ENCODE peak calls at places on chromosome 12, in six cellular contexts. Q, H, T, A, U and X are unnamed samples. For H3K27me3, the result is how much of the 10 kb centered on the place peaks cover.

GRCh38 chr12:14059538-14059937 is 78.1 kb upstream of the GRIN2B start:
- DNase-seq in T (no peak), U (no peak), A (no peak), H (no peak), Q (no peak), X (no peak)

GRCh38 chr12:18578191-18578590 is 159.6 kb downstream of the PLCZ1 start:
- DNase-seq in T (no peak), A (no peak), H (no peak), Q (no peak), U (peak), X (no peak)

GRCh38 chr12:52891044-52891443 is 13.8 kb downstream of the KRT8 start:
- DNase-seq in U (no peak), T (no peak), H (no peak), A (no peak), Q (no peak), X (no peak)

GRCh38 chr12:103085541-103085940 is 128.1 kb downstream of the ASCL1 start:
- DNase-seq in A (no peak), H (no peak), T (no peak), U (no peak), Q (no peak), X (no peak)

GRCh38 chr12:124761056-124761455 is 102.6 kb downstream of the SCARB1 start:
- DNase-seq in U (no peak), A (no peak), T (no peak), H (no peak), Q (no peak), X (no peak)

GRCh38 chr12:127191124-127191523 is 1075.8 kb upstream of the TMEM132C start:
- DNase-seq in A (no peak), Q (peak), H (no peak), T (peak), U (peak), X (no peak)

GRCh38 chr12:122318607-122319311 is 52.5 kb upstream of the VPS33A start:
- DNase-seq in U (no peak), Q (no peak), T (peak), H (no peak), A (no peak), X (no peak)

GRCh38 chr12:119749666-119750065 is 81.7 kb downstream of the PRKAB1 start:
- DNase-seq in H (no peak), T (peak), Q (no peak), A (no peak), U (no peak), X (no peak)

GRCh38 chr12:124906606-124907261 is 7.7 kb downstream of the UBC start:
- DNase-seq in A (peak), H (peak), Q (peak), U (no peak), T (peak), X (peak)

GRCh38 chr12:32365473-32366064 is 33.8 kb upstream of the FGD4 start:
- DNase-seq in Q (peak), A (peak), U (peak), H (no peak), T (peak), X (peak)

GRCh38 chr12:71551529-71551928 is 111.9 kb downstream of the LGR5 start:
- DNase-seq in H (no peak), A (no peak), T (peak), Q (no peak), U (no peak), X (no peak)

GRCh38 chr12:11694528-11694927 is 45.1 kb downstream of the ETV6 start:
- DNase-seq in H (no peak), Q (no peak), A (no peak), T (no peak), U (no peak), X (no peak)

GRCh38 chr12:71477609-71478008 is 38.0 kb downstream of the LGR5 start:
- DNase-seq in Q (no peak), U (no peak), A (no peak), T (no peak), H (no peak), X (no peak)

GRCh38 chr12:23006413-23006812 is 381.4 kb downstream of the ETNK1 start:
- DNase-seq in T (no peak), A (no peak), H (no peak), U (no peak), Q (no peak), X (no peak)

GRCh38 chr12:122082621-122083356 is 4.2 kb downstream of the MLXIP start:
- DNase-seq in Q (no peak), U (no peak), H (no peak), T (no peak), A (no peak), X (no peak)

GRCh38 chr12:77064891-77065360 is 443 bp downstream of the E2F7 start:
- DNase-seq in A (no peak), Q (no peak), T (peak), H (no peak), U (no peak), X (no peak)

GRCh38 chr12:32727237-32727636 is 28.5 kb downstream of the YARS2 start:
- DNase-seq in Q (no peak), A (no peak), T (no peak), U (no peak), H (no peak), X (no peak)

GRCh38 chr12:109131522-109132050 is 15.2 kb downstream of the ACACB start:
- DNase-seq in U (no peak), H (peak), T (no peak), Q (no peak), A (no peak), X (no peak)

GRCh38 chr12:66446276-66446675 is 144.0 kb downstream of the HELB start:
- DNase-seq in U (no peak), H (no peak), T (no peak), A (no peak), Q (no peak), X (no peak)

GRCh38 chr12:49055092-49055491 is 5.5 kb downstream of the KMT2D start:
- DNase-seq in T (no peak), Q (no peak), H (no peak), A (no peak), U (no peak), X (no peak)

GRCh38 chr12:78096909-78097597 is 266.4 kb downstream of the NAV3 start:
- DNase-seq in U (no peak), T (peak), A (no peak), Q (no peak), H (no peak), X (no peak)

GRCh38 chr12:13472690-13473089 is 276.2 kb downstream of the EMP1 start:
- DNase-seq in T (no peak), H (no peak), U (no peak), Q (no peak), A (no peak), X (no peak)

GRCh38 chr12:117658226-117658625 is 296.8 kb upstream of the NOS1 start:
- DNase-seq in H (no peak), Q (no peak), T (no peak), U (no peak), A (no peak), X (no peak)

GRCh38 chr12:76548222-76548837 is 11.2 kb downstream of the OSBPL8 start:
- DNase-seq in Q (no peak), A (no peak), T (no peak), H (no peak), U (no peak), X (no peak)

GRCh38 chr12:109153711-109154434 is 37.5 kb downstream of the ACACB start:
- DNase-seq in A (peak), U (no peak), Q (no peak), H (no peak), T (no peak), X (peak)

GRCh38 chr12:98639526-98639925 is 5.1 kb downstream of the IKBIP start:
- DNase-seq in A (no peak), Q (no peak), H (no peak), U (no peak), T (no peak), X (no peak)

GRCh38 chr12:89950421-89950820 is 241.8 kb upstream of the ATP2B1 start:
- DNase-seq in U (no peak), A (no peak), Q (no peak), H (no peak), T (no peak), X (no peak)

GRCh38 chr12:103877934-103878510 is 37.0 kb upstream of the NT5DC3 start:
- DNase-seq in T (peak), U (peak), Q (peak), A (peak), H (peak), X (no peak)

GRCh38 chr12:57797938-57798337 is 15.4 kb downstream of the TSFM start:
- DNase-seq in U (no peak), A (no peak), Q (no peak), H (no peak), T (no peak), X (no peak)

GRCh38 chr12:52794479-52795331 is 1.2 kb downstream of the KRT3 start:
- DNase-seq in T (no peak), U (peak), H (no peak), Q (peak), A (no peak), X (no peak)

GRCh38 chr12:52495385-52495784 is 2.3 kb upstream of the KRT6A start:
- DNase-seq in Q (no peak), T (peak), A (no peak), U (peak), H (no peak), X (no peak)

GRCh38 chr12:108801736-108802665 is 55.4 kb downstream of the SSH1 start:
- DNase-seq in Q (no peak), H (peak), U (no peak), A (no peak), T (no peak), X (peak)

GRCh38 chr12:4587108-4587507 is 25.1 kb downstream of the DYRK4 start:
- DNase-seq in T (no peak), H (no peak), A (no peak), U (no peak), Q (no peak), X (no peak)

GRCh38 chr12:83318386-83318971 is 631.8 kb downstream of the TMTC2 start:
- DNase-seq in A (no peak), H (no peak), T (no peak), U (no peak), Q (no peak), X (no peak)

GRCh38 chr12:51534216-51534615 is 56.8 kb upstream of the SCN8A start:
- DNase-seq in T (no peak), U (no peak), Q (no peak), A (no peak), H (no peak), X (no peak)

GRCh38 chr12:29591140-29592020 is 93.9 kb upstream of the OVCH1 start:
- DNase-seq in Q (no peak), H (peak), U (no peak), T (no peak), A (no peak), X (no peak)

GRCh38 chr12:66129934-66130266 is 650 bp downstream of the LLPH start:
- DNase-seq in Q (no peak), T (no peak), H (no peak), U (no peak), A (no peak), X (no peak)

GRCh38 chr12:96861656-96862055 is 45.4 kb upstream of the NEDD1 start:
- DNase-seq in A (no peak), H (no peak), U (no peak), T (no peak), Q (no peak), X (no peak)

GRCh38 chr12:52007158-52007921 is 594 bp downstream of the TAMALIN start:
- DNase-seq in T (peak), Q (no peak), H (peak), A (peak), U (no peak), X (no peak)

GRCh38 chr12:132324173-132324572 is 5.2 kb downstream of the GALNT9 start:
- DNase-seq in T (no peak), H (no peak), U (no peak), A (no peak), Q (no peak), X (peak)
- H3K27me3 ChIP-seq in T (under half), H (half or more), U (under half), A (half or more), Q (half or more), X (under half)

GRCh38 chr12:80704430-80704829 is 3.0 kb upstream of the MYF6 start:
- DNase-seq in T (no peak), A (no peak), H (no peak), Q (no peak), U (no peak), X (no peak)

GRCh38 chr12:80707830-80708534 is 548 bp downstream of the MYF6 start:
- DNase-seq in U (no peak), H (peak), Q (no peak), T (no peak), A (no peak), X (no peak)

GRCh38 chr12:80708535-80709328 is 1.3 kb downstream of the MYF6 start:
- DNase-seq in H (no peak), A (no peak), Q (no peak), T (no peak), U (no peak), X (no peak)

GRCh38 chr12:80709811-80710726 is 2.6 kb downstream of the MYF6 start:
- DNase-seq in U (no peak), T (peak), Q (no peak), A (no peak), H (no peak), X (no peak)

DNA sequence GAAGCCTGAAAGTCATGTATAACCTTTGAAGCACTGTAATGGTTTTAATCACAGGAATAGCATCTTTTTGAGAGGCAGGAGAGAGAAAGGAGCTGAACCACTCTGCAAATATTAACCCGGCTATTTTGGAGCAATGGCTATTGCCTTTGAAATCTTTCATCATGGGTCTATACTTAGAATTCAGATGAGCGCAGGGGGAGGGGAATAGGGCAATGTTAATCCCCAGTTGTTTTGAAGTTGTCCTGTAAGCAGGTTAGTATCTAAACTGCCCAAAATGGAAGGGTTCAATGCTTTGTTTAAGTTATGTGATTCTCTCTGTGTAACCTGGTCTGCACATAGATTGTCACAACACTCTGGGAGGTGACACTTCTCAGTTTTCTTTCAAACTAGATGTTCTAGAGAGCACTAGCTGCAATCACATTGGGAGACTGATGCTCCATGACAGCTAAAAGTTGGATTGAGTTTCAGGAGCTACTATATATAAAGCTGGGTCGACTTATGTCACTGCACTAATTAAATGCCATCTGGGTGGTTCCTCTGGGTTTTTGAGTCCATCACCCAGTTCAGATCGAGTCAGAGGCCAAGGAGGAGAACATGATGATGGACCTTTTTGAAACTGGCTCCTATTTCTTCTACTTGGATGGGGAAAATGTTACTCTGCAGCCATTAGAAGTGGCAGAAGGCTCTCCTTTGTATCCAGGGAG is at the start of gene MYF6:
- DNase-seq in A (no peak), U (no peak), T (no peak), Q (no peak), H (no peak), X (no peak)
- H3K27me3 ChIP-seq in A (under half), U (under half), T (under half), Q (under half), H (under half), X (under half)

GRCh38 chr12:6701078-6701768 is 608 bp upstream of the PIANP start:
- DNase-seq in H (no peak), Q (no peak), U (no peak), T (no peak), A (no peak), X (no peak)

GRCh38 chr12:6699989-6700645 is 498 bp downstream of the PIANP start:
- DNase-seq in H (no peak), Q (no peak), T (no peak), U (no peak), A (no peak), X (no peak)

GRCh38 chr12:6700646-6701051 is at the start of gene PIANP:
- DNase-seq in T (no peak), A (peak), Q (no peak), U (no peak), H (peak), X (no peak)

GRCh38 chr12:6699259-6699988 is 1.2 kb downstream of the PIANP start:
- DNase-seq in T (no peak), Q (no peak), U (no peak), H (no peak), A (no peak), X (no peak)

GRCh38 chr12:6703631-6704030 is 3.0 kb upstream of the PIANP start:
- DNase-seq in A (no peak), Q (peak), T (no peak), H (no peak), U (no peak), X (no peak)
- H3K27me3 ChIP-seq in A (half or more), Q (half or more), T (under half), H (half or more), U (under half), X (under half)

DNA sequence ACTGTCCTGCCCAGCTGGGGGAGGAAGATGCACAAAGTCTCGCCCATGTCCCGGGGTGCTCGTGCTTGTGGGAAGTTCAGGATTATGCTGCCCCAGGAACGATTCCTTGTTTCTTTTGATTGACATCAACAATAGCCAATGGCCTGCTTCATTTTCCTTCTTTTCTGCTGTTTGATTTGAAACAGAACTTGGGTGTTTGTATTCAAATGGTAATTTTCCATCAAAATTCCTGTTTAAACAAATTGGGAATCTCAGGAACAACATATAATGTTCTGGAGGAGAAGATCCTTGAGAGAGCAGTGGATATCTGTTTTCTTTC is 97.4 kb downstream of the ADGRD1 start:
- DNase-seq in H (no peak), U (no peak), T (no peak), A (no peak), Q (no peak), X (no peak)
- H3K27me3 ChIP-seq in H (under half), U (under half), T (half or more), A (under half), Q (half or more), X (under half)

DNA sequence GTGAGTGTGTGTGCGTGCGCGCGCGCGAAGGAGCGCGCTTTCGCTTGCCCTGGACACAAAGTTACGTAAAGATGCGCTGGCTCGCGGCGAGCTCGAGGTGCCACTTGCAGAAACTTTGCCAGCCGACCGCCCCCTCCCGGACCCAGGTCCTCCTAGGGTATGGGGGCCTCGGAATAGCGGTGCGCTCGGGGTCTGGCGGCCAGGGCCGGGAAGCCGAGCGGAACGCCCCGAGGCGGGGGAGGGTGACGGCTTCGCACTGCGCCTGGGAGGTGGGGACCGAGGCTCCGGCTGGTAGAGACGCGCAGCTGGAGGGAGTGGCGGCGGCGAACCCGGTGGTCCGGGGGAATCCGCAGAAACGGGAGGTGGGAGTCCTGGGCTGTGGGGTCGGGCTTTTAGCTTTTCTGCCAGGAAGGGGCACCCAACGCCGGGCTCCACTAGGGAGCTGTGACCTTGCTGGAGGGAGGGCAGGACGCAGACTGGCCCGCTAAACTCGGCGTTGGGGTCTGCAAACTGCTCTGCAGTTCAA is 837 bp downstream of the RFX4 start:
- DNase-seq in Q (no peak), H (no peak), U (no peak), T (peak), A (no peak), X (no peak)
- H3K27me3 ChIP-seq in Q (half or more), H (half or more), U (half or more), T (half or more), A (half or more), X (half or more)

GRCh38 chr12:26721800-26722199 is 111.2 kb downstream of the ITPR2 start:
- DNase-seq in T (peak), A (no peak), Q (no peak), H (no peak), U (no peak), X (no peak)

GRCh38 chr12:26724309-26724702 is 108.7 kb downstream of the ITPR2 start:
- DNase-seq in U (no peak), T (no peak), Q (no peak), A (no peak), H (no peak), X (no peak)

GRCh38 chr12:26726956-26727355 is 106.0 kb downstream of the ITPR2 start:
- DNase-seq in T (no peak), Q (no peak), H (no peak), U (no peak), A (no peak), X (no peak)

GRCh38 chr12:26725517-26725916 is 107.5 kb downstream of the ITPR2 start:
- DNase-seq in A (no peak), Q (no peak), T (no peak), U (no peak), H (no peak), X (no peak)

DNA sequence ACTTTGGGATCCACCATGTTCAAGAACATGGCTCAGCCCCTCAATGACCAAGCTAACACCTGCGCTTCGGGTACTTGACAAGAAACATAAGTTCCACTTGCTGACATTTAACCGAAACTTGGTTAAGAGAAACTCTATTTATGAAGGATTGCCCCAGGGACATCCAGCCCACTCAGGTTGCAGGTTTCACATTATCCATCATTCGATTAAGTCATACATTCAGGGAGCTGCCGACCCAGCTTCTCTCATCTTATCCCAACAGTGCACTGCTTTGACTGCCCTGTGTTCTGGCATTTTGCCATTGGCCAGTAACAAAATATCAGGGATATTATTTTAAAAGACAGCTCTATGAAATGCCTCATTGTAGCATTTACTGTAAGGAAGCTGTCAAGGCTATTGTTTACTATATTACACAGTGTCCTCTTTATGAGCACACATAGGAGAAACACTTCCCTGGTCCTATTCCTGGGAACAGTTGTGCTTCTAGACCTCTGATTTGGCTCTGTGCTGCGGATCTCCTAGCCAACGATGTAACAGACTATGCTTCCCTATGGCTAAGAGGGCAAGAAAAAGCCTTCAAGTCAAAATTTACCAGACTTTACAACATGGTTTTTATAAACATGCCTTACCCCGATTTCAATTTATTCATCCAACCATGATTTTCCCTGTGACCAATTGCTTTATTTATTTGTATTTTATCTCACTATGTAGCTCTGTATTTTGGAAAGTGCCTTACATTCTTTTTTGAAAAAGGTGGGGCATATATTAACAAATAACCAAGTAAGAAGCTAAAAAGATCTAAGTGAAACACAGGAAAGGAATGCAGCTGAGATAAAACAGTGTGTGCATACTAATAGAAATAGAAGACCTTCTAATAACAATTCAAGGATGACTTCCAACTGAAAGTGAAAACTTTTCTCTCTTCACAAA is 109.3 kb downstream of the ITPR2 start:
- DNase-seq in U (no peak), A (no peak), Q (peak), T (no peak), H (no peak), X (no peak)
- H3K27me3 ChIP-seq in U (under half), A (under half), Q (under half), T (under half), H (under half), X (under half)